ENCODE peak calls at places on chromosomes 4 and X, in nine cellular contexts. One of them, this sample, is unnamed.

GRCh38 chrX:21944136-21944615 is 3.7 kb downstream of the SMS start:
- DNase-seq in activated B cell treated with CpG ODN at 0.5 μM for 24 hours: no peak
- DNase-seq in NCI-H82: no peak
- DNase-seq in naive thymus-derived CD4-positive, alpha-beta T cell: no peak
- DNase-seq in RKO: no peak
- DNase-seq in head of caudate nucleus: no peak
- DNase-seq in memory B cell: no peak
- DNase-seq in NCI-H345: no peak
- DNase-seq in HFF-Myc: no peak
- DNase-seq in this sample: no peak

GRCh38 chr4:384311-385010 is 46.8 kb downstream of the ZNF141 start:
- DNase-seq in memory B cell: peak
- DNase-seq in RKO: no peak
- DNase-seq in activated B cell treated with CpG ODN at 0.5 μM for 24 hours: no peak
- DNase-seq in NCI-H345: no peak
- DNase-seq in head of caudate nucleus: no peak
- DNase-seq in HFF-Myc: no peak
- DNase-seq in NCI-H82: no peak
- DNase-seq in naive thymus-derived CD4-positive, alpha-beta T cell: no peak
- DNase-seq in this sample: no peak

GRCh38 chrX:111095974-111096870 is at the start of gene PAK3:
- DNase-seq in head of caudate nucleus: peak
- DNase-seq in RKO: no peak
- DNase-seq in memory B cell: no peak
- DNase-seq in NCI-H345: peak
- DNase-seq in naive thymus-derived CD4-positive, alpha-beta T cell: peak
- DNase-seq in activated B cell treated with CpG ODN at 0.5 μM for 24 hours: no peak
- DNase-seq in HFF-Myc: peak
- DNase-seq in NCI-H82: peak
- DNase-seq in this sample: no peak

GRCh38 chr4:77358315-77358928 is 201.4 kb downstream of the CCNG2 start:
- DNase-seq in NCI-H82: peak
- DNase-seq in NCI-H345: peak
- DNase-seq in activated B cell treated with CpG ODN at 0.5 μM for 24 hours: no peak
- DNase-seq in naive thymus-derived CD4-positive, alpha-beta T cell: no peak
- DNase-seq in HFF-Myc: peak
- DNase-seq in RKO: peak
- DNase-seq in memory B cell: no peak
- DNase-seq in head of caudate nucleus: no peak
- DNase-seq in this sample: peak

GRCh38 chr4:25978327-25978726 is 64.3 kb downstream of the SMIM20 start:
- DNase-seq in activated B cell treated with CpG ODN at 0.5 μM for 24 hours: no peak
- DNase-seq in memory B cell: no peak
- DNase-seq in HFF-Myc: no peak
- DNase-seq in NCI-H345: no peak
- DNase-seq in NCI-H82: no peak
- DNase-seq in naive thymus-derived CD4-positive, alpha-beta T cell: no peak
- DNase-seq in head of caudate nucleus: no peak
- DNase-seq in RKO: no peak
- DNase-seq in this sample: no peak

GRCh38 chrX:129741880-129742758 is 3.3 kb downstream of the XPNPEP2 start:
- DNase-seq in activated B cell treated with CpG ODN at 0.5 μM for 24 hours: no peak
- DNase-seq in NCI-H82: peak
- DNase-seq in RKO: no peak
- DNase-seq in memory B cell: no peak
- DNase-seq in HFF-Myc: no peak
- DNase-seq in head of caudate nucleus: no peak
- DNase-seq in naive thymus-derived CD4-positive, alpha-beta T cell: no peak
- DNase-seq in NCI-H345: no peak
- DNase-seq in this sample: no peak

GRCh38 chr4:96366632-96367031 is 526.7 kb downstream of the PDHA2 start:
- DNase-seq in naive thymus-derived CD4-positive, alpha-beta T cell: no peak
- DNase-seq in NCI-H345: no peak
- DNase-seq in RKO: no peak
- DNase-seq in HFF-Myc: no peak
- DNase-seq in activated B cell treated with CpG ODN at 0.5 μM for 24 hours: no peak
- DNase-seq in head of caudate nucleus: no peak
- DNase-seq in NCI-H82: no peak
- DNase-seq in memory B cell: no peak
- DNase-seq in this sample: no peak

GRCh38 chr4:157664726-157665125 is 444.2 kb downstream of the GRIA2 start:
- DNase-seq in NCI-H345: no peak
- DNase-seq in NCI-H82: no peak
- DNase-seq in head of caudate nucleus: no peak
- DNase-seq in RKO: peak
- DNase-seq in activated B cell treated with CpG ODN at 0.5 μM for 24 hours: no peak
- DNase-seq in memory B cell: no peak
- DNase-seq in HFF-Myc: no peak
- DNase-seq in naive thymus-derived CD4-positive, alpha-beta T cell: no peak
- DNase-seq in this sample: no peak

GRCh38 chrX:2145672-2146412 is 354.9 kb downstream of the DHRSX start:
- DNase-seq in HFF-Myc: no peak
- DNase-seq in NCI-H345: no peak
- DNase-seq in NCI-H82: no peak
- DNase-seq in head of caudate nucleus: no peak
- DNase-seq in memory B cell: no peak
- DNase-seq in activated B cell treated with CpG ODN at 0.5 μM for 24 hours: no peak
- DNase-seq in naive thymus-derived CD4-positive, alpha-beta T cell: no peak
- DNase-seq in RKO: no peak
- DNase-seq in this sample: no peak

GRCh38 chr4:72858328-72858727 is 211.2 kb downstream of the COX18 start:
- DNase-seq in NCI-H82: no peak
- DNase-seq in memory B cell: no peak
- DNase-seq in RKO: no peak
- DNase-seq in naive thymus-derived CD4-positive, alpha-beta T cell: no peak
- DNase-seq in NCI-H345: no peak
- DNase-seq in HFF-Myc: no peak
- DNase-seq in head of caudate nucleus: no peak
- DNase-seq in activated B cell treated with CpG ODN at 0.5 μM for 24 hours: no peak
- DNase-seq in this sample: no peak

GRCh38 chr4:28976369-28976768 is 1743.8 kb upstream of the PCDH7 start:
- DNase-seq in activated B cell treated with CpG ODN at 0.5 μM for 24 hours: no peak
- DNase-seq in RKO: no peak
- DNase-seq in NCI-H345: no peak
- DNase-seq in head of caudate nucleus: no peak
- DNase-seq in HFF-Myc: no peak
- DNase-seq in memory B cell: no peak
- DNase-seq in naive thymus-derived CD4-positive, alpha-beta T cell: no peak
- DNase-seq in NCI-H82: no peak
- DNase-seq in this sample: no peak

GRCh38 chrX:49042581-49043219 is 457 bp downstream of the TFE3 start:
- DNase-seq in naive thymus-derived CD4-positive, alpha-beta T cell: no peak
- DNase-seq in NCI-H345: no peak
- DNase-seq in NCI-H82: no peak
- DNase-seq in activated B cell treated with CpG ODN at 0.5 μM for 24 hours: no peak
- DNase-seq in HFF-Myc: no peak
- DNase-seq in memory B cell: no peak
- DNase-seq in RKO: peak
- DNase-seq in head of caudate nucleus: peak
- DNase-seq in this sample: no peak

This sample was measured in Panc1.